ENCODE peak calls at places on chromosome 7, in eight cellular contexts. N is iPS DF 19.7, F is mesothelial cell of epicardium, J is occipital lobe, A is AG04450, B is HuH-7.5, O is choroid plexus epithelial cell, U is NCI-H1092 treated with DMSO at 0.1 percent for 48 hours. V is an unnamed sample.

GRCh38 chr7:55244346-55244745 is 120.8 kb upstream of the LANCL2 start:
- DNase-seq in N (no peak), F (no peak), A (no peak), J (no peak), U (no peak), B (no peak), O (peak), V (no peak)

GRCh38 chr7:45239486-45239885 is 81.9 kb downstream of the RAMP3 start:
- DNase-seq in A (peak), B (no peak), N (no peak), F (no peak), U (no peak), J (no peak), O (peak), V (no peak)

GRCh38 chr7:152467225-152467624 is 31.4 kb upstream of the KMT2C start:
- DNase-seq in B (no peak), A (no peak), N (no peak), O (no peak), F (no peak), J (no peak), U (no peak), V (no peak)

GRCh38 chr7:106369349-106369748 is 84.6 kb upstream of the NAMPT start:
- DNase-seq in U (no peak), J (peak), B (no peak), F (no peak), O (peak), N (no peak), A (peak), V (no peak)

GRCh38 chr7:158947627-158948026 is 91.3 kb downstream of the DYNC2I1 start:
- DNase-seq in U (no peak), J (no peak), F (no peak), O (no peak), B (no peak), N (no peak), A (no peak), V (no peak)

GRCh38 chr7:143284591-143285453 is at the start of gene TMEM139:
- DNase-seq in B (no peak), O (no peak), J (no peak), U (no peak), F (no peak), N (no peak), A (no peak), V (peak)

GRCh38 chr7:150994141-150994837 is 3.5 kb downstream of the NOS3 start:
- DNase-seq in J (no peak), U (no peak), O (no peak), A (no peak), B (no peak), N (no peak), F (no peak), V (no peak)

GRCh38 chr7:15832996-15833395 is 146.5 kb upstream of the MEOX2 start:
- DNase-seq in F (no peak), J (no peak), N (no peak), O (peak), B (peak), U (peak), A (no peak), V (no peak)

GRCh38 chr7:81831883-81832282 is 62.0 kb upstream of the HGF start:
- DNase-seq in A (no peak), N (no peak), O (no peak), U (no peak), B (no peak), F (no peak), J (no peak), V (no peak)

GRCh38 chr7:111763221-111763791 is 201.0 kb upstream of the IMMP2L start:
- DNase-seq in J (no peak), B (peak), O (peak), A (peak), U (peak), F (no peak), N (no peak), V (peak)

GRCh38 chr7:47882635-47883034 is 65.6 kb downstream of the PKD1L1 start:
- DNase-seq in N (no peak), A (no peak), F (no peak), B (no peak), O (no peak), U (no peak), J (no peak), V (no peak)

GRCh38 chr7:126589068-126589684 is 663.6 kb downstream of the GRM8 start:
- DNase-seq in N (no peak), O (no peak), A (no peak), U (no peak), J (no peak), F (no peak), B (no peak), V (no peak)

GRCh38 chr7:53218730-53219504 is 183.5 kb downstream of the POM121L12 start:
- DNase-seq in A (no peak), B (no peak), O (no peak), F (no peak), J (no peak), N (no peak), U (no peak), V (peak)

GRCh38 chr7:121960678-121961461 is 87.9 kb downstream of the PTPRZ1 start:
- DNase-seq in N (no peak), U (no peak), F (no peak), J (no peak), B (no peak), A (peak), O (peak), V (peak)

GRCh38 chr7:11373546-11374142 is 400.0 kb downstream of the PHF14 start:
- DNase-seq in F (no peak), O (peak), A (no peak), N (no peak), J (no peak), B (no peak), U (peak), V (peak)

GRCh38 chr7:5582532-5582935 is 158.9 kb upstream of the TNRC18 start:
- DNase-seq in U (no peak), N (no peak), O (no peak), B (no peak), J (no peak), F (no peak), A (no peak), V (no peak)

GRCh38 chr7:141198191-141198958 is 124.5 kb downstream of the TMEM178B start:
- DNase-seq in U (no peak), N (no peak), J (peak), O (no peak), A (no peak), B (no peak), F (no peak), V (no peak)

GRCh38 chr7:50206521-50207250 is 97.8 kb upstream of the IKZF1 start:
- DNase-seq in U (no peak), B (no peak), A (no peak), F (no peak), J (no peak), N (no peak), O (no peak), V (no peak)

V was measured in iPS-NIHi11.